ENCODE peak calls at places on chromosomes 4 and X, in nine cellular contexts. J is activated naive CD4-positive, alpha-beta T cell; C is GM13976; W is stimulated activated naive B cell treated with anti-CD40 and anti-IgM and Interleukin-4, amounts not matched to agents 10 μg/mL and 1 μg/mL and 100 μg/mL, for 72 hours; E is posterior vena cava; L is GM19239; O is GM12865; H is NCI-H1417; A is lung. G is an unnamed sample.

GRCh38 chrX:20685652-20686051 is 418.9 kb upstream of the RPS6KA3 start:
- DNase-seq in H (no peak), E (no peak), W (no peak), J (no peak), O (no peak), A (no peak), C (no peak), L (no peak), G (no peak)

GRCh38 chr4:126906466-126906865 is 726.3 kb upstream of the INTU start:
- DNase-seq in E (no peak), H (no peak), W (no peak), A (no peak), J (no peak), O (no peak), L (no peak), C (no peak), G (no peak)

GRCh38 chr4:75081561-75081960 is 148.6 kb downstream of the PARM1 start:
- DNase-seq in L (no peak), H (no peak), E (no peak), C (no peak), W (no peak), J (no peak), O (no peak), A (no peak), G (no peak)

GRCh38 chr4:159401791-159402380 is 299.0 kb downstream of the RAPGEF2 start:
- DNase-seq in O (no peak), A (no peak), W (no peak), C (no peak), L (no peak), H (no peak), J (no peak), E (no peak), G (no peak)

GRCh38 chrX:136310411-136310810 is 9.6 kb downstream of the ADGRG4 start:
- DNase-seq in L (no peak), E (no peak), H (no peak), C (no peak), A (no peak), W (no peak), O (no peak), J (no peak), G (no peak)

GRCh38 chr4:1487106-1487505 is 80.9 kb upstream of the NKX1-1 start:
- DNase-seq in O (no peak), C (no peak), E (no peak), L (no peak), J (no peak), A (no peak), H (no peak), W (no peak), G (no peak)

GRCh38 chr4:73883306-73883705 is 14.1 kb downstream of the CXCL1 start:
- DNase-seq in J (no peak), O (peak; percentile 21), A (no peak), C (no peak), W (no peak), H (no peak), E (no peak), L (no peak), G (no peak)

GRCh38 chr4:70936200-70936787 is 34.1 kb downstream of the MOB1B start:
- DNase-seq in C (no peak), O (peak; percentile 21), J (no peak), E (no peak), W (no peak), H (no peak), A (no peak), L (no peak), G (no peak)

GRCh38 chrX:46994096-46994495 is 81.9 kb downstream of the JADE3 start:
- DNase-seq in J (no peak), L (no peak), C (no peak), E (no peak), A (no peak), H (no peak), O (no peak), W (no peak), G (no peak)

GRCh38 chrX:150377010-150377409 is 13.9 kb downstream of the MAMLD1 start:
- DNase-seq in L (no peak), C (no peak), E (no peak), J (no peak), O (no peak), W (no peak), H (no peak), A (no peak), G (no peak)

GRCh38 chrX:53287493-53288138 is 6.2 kb upstream of the IQSEC2 start:
- DNase-seq in A (no peak), E (peak; percentile 85), C (no peak), O (peak; percentile 7), W (peak; percentile 28), L (no peak), H (peak; percentile 60), J (no peak), G (no peak)

GRCh38 chr4:170464614-170465197 is 374.9 kb upstream of the AADAT start:
- DNase-seq in E (no peak), C (no peak), W (no peak), J (no peak), L (no peak), O (no peak), A (no peak), H (no peak), G (no peak)

GRCh38 chr4:58261526-58261925 is 1151.3 kb upstream of the IGFBP7 start:
- DNase-seq in L (no peak), W (no peak), C (no peak), O (no peak), E (no peak), A (no peak), H (no peak), J (no peak), G (no peak)

GRCh38 chr4:82802906-82803305 is 4.3 kb upstream of the SCD5 start:
- DNase-seq in W (no peak), O (no peak), E (no peak), H (no peak), C (no peak), A (no peak), L (no peak), J (no peak), G (no peak)

GRCh38 chr4:113641025-113641431 is 120.5 kb downstream of the CAMK2D start:
- DNase-seq in E (no peak), J (no peak), O (peak; percentile 57), W (no peak), C (peak; percentile 27), L (peak; percentile 20), A (no peak), H (no peak), G (no peak)

GRCh38 chrX:40299028-40299479 is 201.3 kb upstream of the BCOR start:
- DNase-seq in L (no peak), C (no peak), J (no peak), H (no peak), O (no peak), W (no peak), E (no peak), A (no peak), G (no peak)

GRCh38 chr4:36609631-36610030 is 328.2 kb downstream of the DTHD1 start:
- DNase-seq in W (no peak), L (no peak), H (no peak), O (peak; percentile 32), J (no peak), A (no peak), C (no peak), E (no peak), G (no peak)

GRCh38 chr4:81491943-81492342 is 20.2 kb upstream of the RASGEF1B start:
- DNase-seq in W (no peak), L (no peak), E (no peak), A (no peak), J (no peak), O (no peak), H (no peak), C (no peak), G (no peak)

GRCh38 chr4:85964298-85964697 is 395.6 kb downstream of the MAPK10 start:
- DNase-seq in J (no peak), A (no peak), H (no peak), L (no peak), O (no peak), C (no peak), W (no peak), E (no peak), G (no peak)

GRCh38 chr4:54687887-54688841 is 30.4 kb downstream of the KIT start:
- DNase-seq in H (no peak), A (no peak), L (no peak), C (no peak), J (no peak), W (peak; percentile 73), O (peak; percentile 28), E (no peak), G (no peak)

GRCh38 chr4:150308824-150309472 is 230.7 kb downstream of the DCLK2 start:
- DNase-seq in C (no peak), H (no peak), E (no peak), W (no peak), J (no peak), O (no peak), L (no peak), A (no peak), G (no peak)

GRCh38 chr4:4585012-4585670 is 43.3 kb upstream of the STX18 start:
- DNase-seq in L (no peak), A (no peak), E (no peak), W (no peak), O (no peak), C (no peak), H (no peak), J (no peak), G (no peak)

GRCh38 chrX:13364230-13364629 is 44.4 kb upstream of the ATXN3L start:
- DNase-seq in O (no peak), W (no peak), A (no peak), C (no peak), E (no peak), J (no peak), L (no peak), H (no peak), G (no peak)